ENCODE peak calls at places on chromosomes 11 and 22, in six cellular contexts. G is epithelial cell of esophagus, W is AG09309, O is A549, Y is fibroblast of the aortic adventitia, E is upper lobe of right lung. S is an unnamed sample.

GRCh38 chr11:72520815-72521214 is 86.5 kb upstream of the CLPB start:
- DNase-seq in Y (no peak), O (no peak), W (no peak), G (no peak), E (no peak), S (no peak)

GRCh38 chr11:96228472-96228871 is 114.5 kb downstream of the MAML2 start:
- DNase-seq in W (no peak), O (peak), G (peak), E (no peak), Y (peak), S (no peak)

GRCh38 chr22:48233586-48233985 is 1471.1 kb downstream of the TBC1D22A start:
- DNase-seq in G (no peak), Y (no peak), W (no peak), E (no peak), O (no peak), S (no peak)

GRCh38 chr11:69559181-69559580 is 77.7 kb downstream of the LINC01488 start:
- DNase-seq in O (no peak), Y (no peak), E (no peak), G (no peak), W (no peak), S (no peak)

GRCh38 chr11:31218847-31219246 is 150.7 kb downstream of the DCDC1 start:
- DNase-seq in G (peak), O (no peak), Y (no peak), W (no peak), E (no peak), S (no peak)

GRCh38 chr11:75014129-75014528 is 25.4 kb downstream of the NEU3 start:
- DNase-seq in G (peak), W (peak), Y (peak), E (no peak), O (peak), S (no peak)

GRCh38 chr22:27747396-27748256 is 53.9 kb downstream of the MN1 start:
- DNase-seq in W (no peak), E (no peak), Y (peak), O (no peak), G (peak), S (no peak)

GRCh38 chr11:96311120-96311568 is 31.9 kb downstream of the MAML2 start:
- DNase-seq in Y (peak), G (no peak), E (no peak), O (no peak), W (peak), S (no peak)

GRCh38 chr22:50688448-50688847 is 15.8 kb downstream of the SHANK3 start:
- DNase-seq in O (no peak), E (peak), W (no peak), G (no peak), Y (no peak), S (no peak)

GRCh38 chr11:19734171-19734570 is 21.5 kb downstream of the NAV2 start:
- DNase-seq in Y (no peak), E (no peak), G (no peak), W (no peak), O (no peak), S (no peak)

GRCh38 chr22:49756656-49757055 is 71.0 kb downstream of the BRD1 start:
- DNase-seq in E (peak), W (no peak), O (no peak), G (no peak), Y (no peak), S (no peak)

GRCh38 chr11:78840190-78840589 is 265.5 kb upstream of the NARS2 start:
- DNase-seq in O (no peak), Y (peak), E (no peak), W (peak), G (no peak), S (no peak)

GRCh38 chr11:78835646-78836045 is 261.0 kb upstream of the NARS2 start:
- DNase-seq in G (peak), Y (no peak), W (no peak), E (no peak), O (no peak), S (no peak)

GRCh38 chr11:78840623-78841022 is 266.0 kb upstream of the NARS2 start:
- DNase-seq in E (no peak), G (peak), W (peak), Y (peak), O (no peak), S (no peak)

GRCh38 chr11:78838417-78838816 is 263.8 kb upstream of the NARS2 start:
- DNase-seq in E (no peak), W (no peak), O (no peak), G (peak), Y (no peak), S (no peak)

DNA sequence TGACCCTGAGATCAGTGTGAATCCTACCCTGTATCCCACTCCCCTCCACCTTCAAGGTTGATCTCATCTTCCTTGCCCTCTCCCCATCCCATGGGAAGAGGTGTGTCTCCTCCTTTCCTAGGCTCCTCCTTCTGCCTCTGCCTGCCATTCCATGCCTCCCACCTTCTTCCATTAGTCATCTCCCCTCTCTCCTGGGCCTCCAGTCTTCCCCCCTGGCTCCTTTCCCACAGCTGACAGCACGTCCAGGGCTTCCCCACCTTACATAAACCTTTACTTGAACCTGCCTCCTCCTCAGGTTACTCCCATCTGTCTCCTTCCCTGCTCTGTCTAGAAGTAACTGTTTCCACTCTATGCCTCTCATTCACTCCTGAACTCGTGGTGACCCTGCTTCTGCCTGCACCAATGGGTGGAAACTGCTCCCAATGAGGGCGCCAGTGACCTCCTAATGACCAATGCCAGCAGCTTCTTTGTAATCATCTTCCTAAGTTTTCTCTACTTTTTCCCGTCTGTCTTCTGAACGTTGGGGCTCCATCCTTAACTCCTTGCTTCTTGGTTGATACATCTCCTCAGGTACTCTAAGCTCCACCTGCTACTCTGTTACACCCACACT is 266.9 kb upstream of the NARS2 start:
- DNase-seq in G (peak), O (no peak), E (no peak), Y (peak), W (no peak), S (no peak)
- TF ChIP-seq CTCF in G (no peak), O (no peak), E (no peak), Y (no peak), W (no peak), S (peak)

DNA sequence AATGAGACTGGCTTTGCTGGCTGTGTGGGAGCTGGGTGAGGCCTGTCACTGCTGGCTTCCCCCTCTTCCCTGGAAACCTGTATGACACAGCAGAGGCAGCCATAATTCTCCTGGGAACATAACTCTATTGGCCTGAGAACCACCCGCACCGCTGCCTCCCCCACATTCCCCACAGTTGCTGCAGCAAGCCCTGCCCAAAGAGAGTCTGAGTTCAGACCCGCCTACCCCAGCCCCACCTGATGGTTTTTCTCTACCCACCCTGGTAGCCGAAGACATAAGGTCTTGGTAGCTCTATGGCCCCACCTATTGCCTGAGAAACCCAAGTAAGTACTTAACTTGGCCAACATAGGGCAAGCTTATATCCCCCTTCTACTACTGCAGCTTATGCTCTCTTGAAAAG is 174.8 kb downstream of the C11orf91 start:
- DNase-seq in O (no peak), G (no peak), W (no peak), E (no peak), Y (no peak), S (no peak)
- TF ChIP-seq CTCF in O (no peak), G (no peak), W (no peak), E (no peak), Y (no peak), S (peak)

GRCh38 chr22:26174280-26174679 is 5.0 kb downstream of the SEZ6L start:
- DNase-seq in G (no peak), Y (no peak), W (no peak), E (no peak), O (peak), S (no peak)
- TF ChIP-seq CTCF in G (no peak), Y (no peak), W (peak), E (no peak), O (no peak), S (no peak)

GRCh38 chr11:103676413-103676812 is 360.0 kb upstream of the DDI1 start:
- DNase-seq in Y (no peak), W (no peak), E (no peak), G (no peak), O (no peak), S (no peak)

GRCh38 chr11:103668859-103669258 is 367.6 kb upstream of the DDI1 start:
- DNase-seq in O (no peak), Y (no peak), W (no peak), G (no peak), E (no peak), S (no peak)

GRCh38 chr11:103673773-103674172 is 362.7 kb upstream of the DDI1 start:
- DNase-seq in O (peak), W (peak), Y (peak), G (peak), E (no peak), S (no peak)

GRCh38 chr11:103671143-103671651 is 365.2 kb upstream of the DDI1 start:
- DNase-seq in G (no peak), O (no peak), E (no peak), W (no peak), Y (no peak), S (no peak)
- TF ChIP-seq CTCF in G (peak), O (no peak), E (no peak), W (no peak), Y (peak), S (no peak)

GRCh38 chr11:134033696-134034491 is 35.0 kb upstream of the JAM3 start:
- DNase-seq in Y (peak), W (peak), G (peak), O (peak), E (peak), S (peak)
- TF ChIP-seq CTCF in Y (peak), W (no peak), G (no peak), O (no peak), E (no peak), S (no peak)

DNA sequence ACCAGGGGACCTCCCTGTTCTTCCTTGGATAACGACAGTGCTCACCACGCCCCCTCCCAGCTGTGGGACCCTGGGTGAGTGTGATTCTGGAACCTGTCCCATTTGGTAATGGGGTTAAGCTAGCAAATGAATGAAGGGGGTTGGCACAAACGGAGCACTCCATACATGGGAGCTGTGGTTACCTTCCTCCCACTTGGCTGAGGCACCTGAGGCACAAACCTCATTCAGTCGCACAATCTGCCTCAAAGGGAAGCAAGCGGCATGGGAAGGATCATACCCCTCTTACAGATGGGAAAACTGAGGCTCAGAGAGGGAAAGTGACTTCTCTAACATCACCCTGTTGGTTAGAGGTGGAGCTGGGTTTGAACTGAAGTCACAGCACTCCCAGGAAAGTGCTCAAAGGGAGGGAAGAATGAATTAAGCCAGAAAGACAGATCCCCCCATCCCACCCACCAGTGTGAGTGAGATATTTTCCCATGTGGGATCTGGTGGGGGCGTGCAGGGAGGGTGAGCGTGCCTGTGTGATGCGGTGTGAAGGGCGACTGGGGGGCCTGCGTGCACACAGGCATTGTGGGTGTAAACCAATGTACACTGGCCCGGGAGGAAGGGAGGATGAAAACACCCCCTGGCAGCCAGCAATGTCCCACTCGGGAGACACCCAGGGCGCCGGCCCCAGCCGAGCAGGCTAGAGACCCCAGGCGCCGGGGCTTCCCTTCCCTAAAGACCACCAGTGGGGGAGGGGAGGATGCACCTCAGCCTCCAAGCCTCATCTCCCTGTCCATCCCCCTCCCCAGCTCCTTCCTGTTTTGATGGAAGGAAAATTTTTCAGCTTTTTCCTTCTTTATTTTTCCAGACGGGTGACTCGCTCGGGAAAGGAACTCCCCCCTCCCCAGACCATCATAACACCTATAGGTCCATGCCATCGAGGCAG is 7.9 kb upstream of the PDGFB start:
- DNase-seq in Y (no peak), W (no peak), O (no peak), G (no peak), E (no peak), S (no peak)
- TF ChIP-seq CTCF in Y (no peak), W (no peak), O (no peak), G (no peak), E (no peak), S (no peak)

DNA sequence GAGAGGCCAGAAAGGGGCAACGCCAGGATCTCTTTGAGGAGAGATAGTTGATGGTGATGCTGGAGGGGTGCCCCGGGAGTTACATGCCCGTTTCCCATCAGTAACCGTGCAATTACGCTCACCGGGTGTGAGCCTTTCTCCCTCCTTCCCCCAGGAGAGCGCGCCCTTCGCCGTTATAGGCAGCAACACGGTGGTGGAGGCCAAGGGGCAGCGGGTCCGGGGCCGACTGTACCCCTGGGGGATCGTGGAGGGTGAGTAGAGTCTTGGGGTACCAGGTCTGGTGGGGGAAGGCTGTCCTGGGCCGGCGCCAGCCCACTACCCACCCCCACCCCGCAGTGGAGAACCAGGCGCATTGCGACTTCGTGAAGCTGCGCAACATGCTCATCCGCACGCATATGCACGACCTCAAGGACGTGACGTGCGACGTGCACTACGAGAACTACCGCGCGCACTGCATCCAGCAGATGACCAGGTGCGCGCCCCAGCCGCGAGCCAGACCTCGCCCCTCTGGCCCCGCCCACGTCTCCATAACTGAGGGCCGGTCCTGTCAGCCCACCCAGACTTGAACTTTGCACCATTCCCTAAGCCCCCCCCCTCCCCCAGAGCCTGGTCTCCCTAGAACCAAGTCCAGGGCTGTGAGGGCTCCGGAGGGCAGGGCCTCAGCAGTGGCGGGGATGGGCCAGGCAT is 1.7 kb upstream of the GP1BB start:
- DNase-seq in W (no peak), E (no peak), O (no peak), Y (no peak), G (no peak), S (no peak)
- TF ChIP-seq CTCF in W (no peak), E (no peak), O (no peak), Y (no peak), G (no peak), S (no peak)